ENCODE peak calls at places on chromosome 5, in ten cellular contexts. One of them, this sample, is unnamed.

GRCh38 chr5:132180134-132180745 is 47.4 kb downstream of the P4HA2 start:
- DNase-seq in EL: peak; percentile 79
- DNase-seq in AG09309: peak; percentile 49
- DNase-seq in WERI-Rb-1: peak; percentile 62
- DNase-seq in neural crest cell: no peak
- DNase-seq in glutamatergic neuron: no peak
- DNase-seq in NCI-H1930: no peak
- DNase-seq in foreskin fibroblast: peak; percentile 51
- DNase-seq in activated naive CD4-positive, alpha-beta T cell: no peak
- DNase-seq in tibial artery: no peak
- DNase-seq in this sample: peak; percentile 56

GRCh38 chr5:172670444-172670843 is 29.4 kb downstream of the NEURL1B start:
- DNase-seq in EL: no peak
- DNase-seq in AG09309: no peak
- DNase-seq in WERI-Rb-1: no peak
- DNase-seq in neural crest cell: no peak
- DNase-seq in glutamatergic neuron: no peak
- DNase-seq in NCI-H1930: no peak
- DNase-seq in foreskin fibroblast: no peak
- DNase-seq in activated naive CD4-positive, alpha-beta T cell: no peak
- DNase-seq in tibial artery: no peak
- DNase-seq in this sample: no peak

GRCh38 chr5:14039576-14039975 is 95.1 kb upstream of the DNAH5 start:
- DNase-seq in EL: peak; percentile 67
- DNase-seq in AG09309: no peak
- DNase-seq in WERI-Rb-1: no peak
- DNase-seq in neural crest cell: no peak
- DNase-seq in glutamatergic neuron: no peak
- DNase-seq in NCI-H1930: no peak
- DNase-seq in foreskin fibroblast: no peak
- DNase-seq in activated naive CD4-positive, alpha-beta T cell: no peak
- DNase-seq in tibial artery: no peak
- DNase-seq in this sample: no peak

GRCh38 chr5:53095931-53096525 is 13.5 kb downstream of the MOCS2 start:
- DNase-seq in EL: peak; percentile 64
- DNase-seq in AG09309: no peak
- DNase-seq in WERI-Rb-1: peak; percentile 57
- DNase-seq in neural crest cell: peak; percentile 63
- DNase-seq in glutamatergic neuron: peak; percentile 46
- DNase-seq in NCI-H1930: peak; percentile 1
- DNase-seq in foreskin fibroblast: peak; percentile 38
- DNase-seq in activated naive CD4-positive, alpha-beta T cell: peak; percentile 41
- DNase-seq in tibial artery: peak; percentile 72
- DNase-seq in this sample: peak; percentile 28

GRCh38 chr5:80376557-80376956 is 31.3 kb upstream of the ZFYVE16 start:
- DNase-seq in EL: no peak
- DNase-seq in AG09309: no peak
- DNase-seq in WERI-Rb-1: no peak
- DNase-seq in neural crest cell: no peak
- DNase-seq in glutamatergic neuron: no peak
- DNase-seq in NCI-H1930: no peak
- DNase-seq in foreskin fibroblast: no peak
- DNase-seq in activated naive CD4-positive, alpha-beta T cell: no peak
- DNase-seq in tibial artery: no peak
- DNase-seq in this sample: no peak

GRCh38 chr5:61549530-61549929 is 217.5 kb downstream of the ZSWIM6 start:
- DNase-seq in EL: no peak
- DNase-seq in AG09309: no peak
- DNase-seq in WERI-Rb-1: no peak
- DNase-seq in neural crest cell: no peak
- DNase-seq in glutamatergic neuron: no peak
- DNase-seq in NCI-H1930: no peak
- DNase-seq in foreskin fibroblast: no peak
- DNase-seq in activated naive CD4-positive, alpha-beta T cell: no peak
- DNase-seq in tibial artery: no peak
- DNase-seq in this sample: no peak

GRCh38 chr5:56429110-56429561 is 196.0 kb upstream of the ANKRD55 start:
- DNase-seq in EL: no peak
- DNase-seq in AG09309: no peak
- DNase-seq in WERI-Rb-1: no peak
- DNase-seq in neural crest cell: no peak
- DNase-seq in glutamatergic neuron: peak; percentile 68
- DNase-seq in NCI-H1930: no peak
- DNase-seq in foreskin fibroblast: no peak
- DNase-seq in activated naive CD4-positive, alpha-beta T cell: no peak
- DNase-seq in tibial artery: no peak
- DNase-seq in this sample: no peak

GRCh38 chr5:180591249-180591887 is at the start of gene SCGB3A1:
- DNase-seq in EL: no peak
- DNase-seq in AG09309: no peak
- DNase-seq in WERI-Rb-1: no peak
- DNase-seq in neural crest cell: no peak
- DNase-seq in glutamatergic neuron: no peak
- DNase-seq in NCI-H1930: no peak
- DNase-seq in foreskin fibroblast: no peak
- DNase-seq in activated naive CD4-positive, alpha-beta T cell: no peak
- DNase-seq in tibial artery: no peak
- DNase-seq in this sample: peak; percentile 67

GRCh38 chr5:33315170-33315569 is 125.6 kb upstream of the TARS1 start:
- DNase-seq in EL: no peak
- DNase-seq in AG09309: no peak
- DNase-seq in WERI-Rb-1: no peak
- DNase-seq in neural crest cell: no peak
- DNase-seq in glutamatergic neuron: no peak
- DNase-seq in NCI-H1930: peak; percentile 26
- DNase-seq in foreskin fibroblast: no peak
- DNase-seq in activated naive CD4-positive, alpha-beta T cell: no peak
- DNase-seq in tibial artery: no peak
- DNase-seq in this sample: no peak

GRCh38 chr5:112366987-112367386 is 52.1 kb downstream of the EPB41L4A start:
- DNase-seq in EL: no peak
- DNase-seq in AG09309: no peak
- DNase-seq in WERI-Rb-1: peak; percentile 14
- DNase-seq in neural crest cell: no peak
- DNase-seq in glutamatergic neuron: no peak
- DNase-seq in NCI-H1930: no peak
- DNase-seq in foreskin fibroblast: no peak
- DNase-seq in activated naive CD4-positive, alpha-beta T cell: no peak
- DNase-seq in tibial artery: no peak
- DNase-seq in this sample: no peak

GRCh38 chr5:141821430-141821925 is 56.7 kb downstream of the PCDH1 start:
- DNase-seq in EL: peak; percentile 87
- DNase-seq in AG09309: peak; percentile 92
- DNase-seq in WERI-Rb-1: no peak
- DNase-seq in neural crest cell: no peak
- DNase-seq in glutamatergic neuron: no peak
- DNase-seq in NCI-H1930: peak; percentile 28
- DNase-seq in foreskin fibroblast: peak; percentile 46
- DNase-seq in activated naive CD4-positive, alpha-beta T cell: no peak
- DNase-seq in tibial artery: no peak
- DNase-seq in this sample: no peak

GRCh38 chr5:141757402-141757801 is 75.4 kb upstream of the ARAP3 start:
- DNase-seq in EL: peak; percentile 42
- DNase-seq in AG09309: peak; percentile 4
- DNase-seq in WERI-Rb-1: peak; percentile 74
- DNase-seq in neural crest cell: peak; percentile 22
- DNase-seq in glutamatergic neuron: peak; percentile 60
- DNase-seq in NCI-H1930: no peak
- DNase-seq in foreskin fibroblast: no peak
- DNase-seq in activated naive CD4-positive, alpha-beta T cell: no peak
- DNase-seq in tibial artery: no peak
- DNase-seq in this sample: no peak

GRCh38 chr5:82044015-82044414 is 72.2 kb downstream of the ATG10 start:
- DNase-seq in EL: no peak
- DNase-seq in AG09309: no peak
- DNase-seq in WERI-Rb-1: no peak
- DNase-seq in neural crest cell: no peak
- DNase-seq in glutamatergic neuron: no peak
- DNase-seq in NCI-H1930: no peak
- DNase-seq in foreskin fibroblast: no peak
- DNase-seq in activated naive CD4-positive, alpha-beta T cell: no peak
- DNase-seq in tibial artery: no peak
- DNase-seq in this sample: no peak

GRCh38 chr5:57550132-57550531 is 67.5 kb upstream of the ACTBL2 start:
- DNase-seq in EL: no peak
- DNase-seq in AG09309: no peak
- DNase-seq in WERI-Rb-1: peak; percentile 63
- DNase-seq in neural crest cell: no peak
- DNase-seq in glutamatergic neuron: peak; percentile 50
- DNase-seq in NCI-H1930: no peak
- DNase-seq in foreskin fibroblast: no peak
- DNase-seq in activated naive CD4-positive, alpha-beta T cell: no peak
- DNase-seq in tibial artery: no peak
- DNase-seq in this sample: no peak

GRCh38 chr5:131536211-131536826 is 98.7 kb downstream of the RAPGEF6 start:
- DNase-seq in EL: no peak
- DNase-seq in AG09309: no peak
- DNase-seq in WERI-Rb-1: no peak
- DNase-seq in neural crest cell: no peak
- DNase-seq in glutamatergic neuron: peak; percentile 47
- DNase-seq in NCI-H1930: no peak
- DNase-seq in foreskin fibroblast: no peak
- DNase-seq in activated naive CD4-positive, alpha-beta T cell: no peak
- DNase-seq in tibial artery: no peak
- DNase-seq in this sample: no peak

GRCh38 chr5:157109744-157110143 is 900 bp upstream of the HAVCR2 start:
- DNase-seq in EL: no peak
- DNase-seq in AG09309: no peak
- DNase-seq in WERI-Rb-1: no peak
- DNase-seq in neural crest cell: no peak
- DNase-seq in glutamatergic neuron: no peak
- DNase-seq in NCI-H1930: no peak
- DNase-seq in foreskin fibroblast: no peak
- DNase-seq in activated naive CD4-positive, alpha-beta T cell: no peak
- DNase-seq in tibial artery: no peak
- DNase-seq in this sample: no peak

This sample was measured in retina.